ENCODE peak calls at places on chromosomes 3 and 15, in five cellular contexts. M is CD4-positive, alpha-beta T cell; X is transverse colon; E is SJSA1; A is dorsolateral prefrontal cortex. L is an unnamed sample.

GRCh38 chr3:45567730-45568172 is 26.8 kb upstream of the LIMD1 start:
- DNase-seq in M (no peak), E (no peak), X (peak), A (no peak), L (no peak)

GRCh38 chr3:50246517-50246954 is 10.5 kb downstream of the GNAI2 start:
- DNase-seq in A (no peak), E (peak), M (peak), X (peak), L (peak)

GRCh38 chr15:82933576-82933975 is 18.9 kb downstream of the HOMER2 start:
- DNase-seq in X (no peak), A (peak), M (no peak), E (no peak), L (no peak)

GRCh38 chr15:98000249-98001203 is 40.0 kb downstream of the ARRDC4 start:
- DNase-seq in X (peak), M (no peak), E (no peak), A (no peak), L (no peak)

GRCh38 chr15:74787251-74788041 is 5.6 kb downstream of the CSK start:
- DNase-seq in E (peak), A (no peak), M (peak), X (peak), L (peak)

GRCh38 chr3:11405323-11405722 is 133.1 kb downstream of the ATG7 start:
- DNase-seq in M (no peak), X (no peak), A (no peak), E (no peak), L (no peak)

GRCh38 chr15:83200589-83200988 is 7.0 kb downstream of the HDGFL3 start:
- DNase-seq in E (no peak), M (no peak), X (no peak), A (no peak), L (no peak)

GRCh38 chr3:172466553-172467130 is 18.4 kb upstream of the GHSR start:
- DNase-seq in E (no peak), A (no peak), M (no peak), X (no peak), L (no peak)

GRCh38 chr3:50652709-50653108 is 22.0 kb upstream of the DOCK3 start:
- DNase-seq in M (peak), E (no peak), X (peak), A (no peak), L (no peak)

GRCh38 chr3:170196833-170197232 is 15.3 kb upstream of the PHC3 start:
- DNase-seq in A (no peak), M (no peak), E (no peak), X (no peak), L (no peak)

GRCh38 chr15:63075072-63075995 is 32.8 kb downstream of the TPM1 start:
- DNase-seq in A (no peak), X (no peak), M (no peak), E (no peak), L (no peak)

GRCh38 chr15:82132742-82133141 is 86.9 kb upstream of the MEX3B start:
- DNase-seq in X (no peak), A (no peak), E (peak), M (no peak), L (no peak)

GRCh38 chr3:112101946-112102345 is 15.8 kb downstream of the C3orf52 start:
- DNase-seq in X (no peak), A (no peak), M (no peak), E (peak), L (no peak)

GRCh38 chr15:36903195-36903594 is 197.2 kb downstream of the MEIS2 start:
- DNase-seq in M (no peak), A (no peak), X (no peak), E (no peak), L (no peak)

GRCh38 chr3:124621498-124621897 is 108.8 kb upstream of the UMPS start:
- DNase-seq in E (no peak), A (no peak), X (no peak), M (no peak), L (no peak)

GRCh38 chr15:66588971-66589370 is 23.2 kb upstream of the LCTL start:
- DNase-seq in A (no peak), E (no peak), M (no peak), X (no peak), L (no peak)

GRCh38 chr3:71499477-71499876 is 84.1 kb downstream of the FOXP1 start:
- DNase-seq in X (no peak), M (no peak), A (no peak), E (no peak), L (no peak)

GRCh38 chr15:66261056-66261455 is 7.5 kb upstream of the MEGF11 start:
- DNase-seq in X (no peak), E (no peak), M (no peak), A (no peak), L (no peak)

GRCh38 chr15:91516866-91517265 is 336.6 kb upstream of the SLCO3A1 start:
- DNase-seq in A (no peak), X (no peak), E (no peak), M (no peak), L (no peak)

GRCh38 chr3:172622916-172623700 is 87.8 kb downstream of the NCEH1 start:
- DNase-seq in X (peak), A (no peak), E (no peak), M (peak), L (peak)

GRCh38 chr3:124282751-124283643 is 291.1 kb upstream of the ROPN1 start:
- DNase-seq in A (no peak), X (no peak), M (no peak), E (no peak), L (no peak)

GRCh38 chr3:65886376-65886775 is 152.3 kb downstream of the MAGI1 start:
- DNase-seq in M (no peak), X (no peak), A (no peak), E (no peak), L (no peak)

GRCh38 chr3:14441240-14441919 is 39.0 kb downstream of the SLC6A6 start:
- DNase-seq in E (no peak), A (no peak), X (no peak), M (no peak), L (no peak)

GRCh38 chr3:121592856-121593702 is at the start of gene FBXO40:
- DNase-seq in E (no peak), M (no peak), X (peak), A (peak), L (no peak)

GRCh38 chr15:70035051-70035718 is 62.5 kb downstream of the TLE3 start:
- DNase-seq in A (no peak), E (no peak), X (no peak), M (no peak), L (no peak)

GRCh38 chr3:18080198-18080689 is 337.8 kb upstream of the TBC1D5 start:
- DNase-seq in M (no peak), X (no peak), A (no peak), E (no peak), L (no peak)

GRCh38 chr3:185527364-185527763 is 25.0 kb downstream of the LIPH start:
- DNase-seq in X (no peak), M (no peak), A (no peak), E (no peak), L (no peak)

GRCh38 chr3:105006164-105006563 is 360.5 kb upstream of the ALCAM start:
- DNase-seq in E (no peak), A (no peak), X (no peak), M (no peak), L (no peak)

GRCh38 chr3:15974647-15975046 is 176.9 kb upstream of the ANKRD28 start:
- DNase-seq in M (no peak), X (no peak), A (no peak), E (no peak), L (no peak)

GRCh38 chr15:50825946-50826345 is 60.4 kb upstream of the SPPL2A start:
- DNase-seq in M (no peak), E (no peak), X (no peak), A (no peak), L (no peak)

GRCh38 chr3:131502530-131503327 is at the start of gene MRPL3:
- DNase-seq in M (peak), A (peak), X (peak), E (peak), L (peak)

GRCh38 chr3:131503328-131503650 is 518 bp upstream of the MRPL3 start:
- DNase-seq in A (no peak), E (no peak), M (no peak), X (no peak), L (no peak)

DNA sequence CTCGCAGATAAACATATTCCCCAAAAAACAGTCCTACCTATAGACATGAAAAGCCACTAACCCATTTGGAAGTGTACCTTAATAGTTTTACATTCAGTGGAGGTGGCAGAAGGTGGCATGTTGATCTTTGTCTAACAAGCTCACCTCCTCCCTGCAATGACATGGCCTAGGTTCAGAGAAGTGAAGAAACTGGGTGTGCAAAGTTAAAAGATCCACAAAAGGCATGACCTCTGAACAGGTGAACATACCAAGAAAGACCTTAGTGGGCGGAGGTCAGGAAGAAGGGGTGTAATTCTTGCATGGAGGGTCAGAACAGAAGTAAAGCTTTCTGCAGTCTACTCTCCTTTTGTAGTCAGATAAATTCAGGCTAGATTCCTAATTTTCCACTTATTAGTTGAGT is 822 bp downstream of the MRPL3 start:
- DNase-seq in M (no peak), A (no peak), E (no peak), X (no peak), L (no peak)
- H3K27ac ChIP-seq in M (peak), A (peak), E (peak), X (peak), L (peak)

GRCh38 chr3:184175506-184175905 is 851 bp downstream of the AP2M1 start:
- DNase-seq in E (no peak), X (no peak), M (no peak), A (no peak), L (no peak)

GRCh38 chr3:184177767-184178306 is 3.2 kb downstream of the AP2M1 start:
- DNase-seq in A (no peak), X (no peak), M (no peak), E (no peak), L (no peak)

GRCh38 chr3:184175981-184176376 is 1.3 kb downstream of the AP2M1 start:
- DNase-seq in X (no peak), A (no peak), M (no peak), E (no peak), L (no peak)

GRCh38 chr3:184177331-184177731 is 2.7 kb downstream of the AP2M1 start:
- DNase-seq in A (no peak), M (no peak), X (no peak), E (no peak), L (no peak)

GRCh38 chr3:184176377-184177330 is 2.0 kb downstream of the AP2M1 start:
- DNase-seq in E (peak), A (peak), M (no peak), X (peak), L (no peak)
- H3K27ac ChIP-seq in E (peak), A (peak), M (no peak), X (peak), L (peak)

GRCh38 chr3:151393961-151394360 is 9.4 kb upstream of the P2RY12 start:
- DNase-seq in A (no peak), X (no peak), M (no peak), E (no peak), L (no peak)

GRCh38 chr3:151391715-151392114 is 7.2 kb upstream of the P2RY12 start:
- DNase-seq in E (no peak), X (no peak), A (no peak), M (no peak), L (no peak)

GRCh38 chr3:151395806-151396205 is 11.3 kb upstream of the P2RY12 start:
- DNase-seq in X (no peak), A (no peak), M (no peak), E (no peak), L (no peak)

GRCh38 chr3:151394611-151395010 is 10.1 kb upstream of the P2RY12 start:
- DNase-seq in X (no peak), E (no peak), A (no peak), M (no peak), L (no peak)

GRCh38 chr3:151393146-151393831 is 8.7 kb upstream of the P2RY12 start:
- DNase-seq in E (no peak), X (no peak), M (no peak), A (no peak), L (no peak)
- H3K27ac ChIP-seq in E (peak), X (no peak), M (no peak), A (no peak), L (no peak)

DNA sequence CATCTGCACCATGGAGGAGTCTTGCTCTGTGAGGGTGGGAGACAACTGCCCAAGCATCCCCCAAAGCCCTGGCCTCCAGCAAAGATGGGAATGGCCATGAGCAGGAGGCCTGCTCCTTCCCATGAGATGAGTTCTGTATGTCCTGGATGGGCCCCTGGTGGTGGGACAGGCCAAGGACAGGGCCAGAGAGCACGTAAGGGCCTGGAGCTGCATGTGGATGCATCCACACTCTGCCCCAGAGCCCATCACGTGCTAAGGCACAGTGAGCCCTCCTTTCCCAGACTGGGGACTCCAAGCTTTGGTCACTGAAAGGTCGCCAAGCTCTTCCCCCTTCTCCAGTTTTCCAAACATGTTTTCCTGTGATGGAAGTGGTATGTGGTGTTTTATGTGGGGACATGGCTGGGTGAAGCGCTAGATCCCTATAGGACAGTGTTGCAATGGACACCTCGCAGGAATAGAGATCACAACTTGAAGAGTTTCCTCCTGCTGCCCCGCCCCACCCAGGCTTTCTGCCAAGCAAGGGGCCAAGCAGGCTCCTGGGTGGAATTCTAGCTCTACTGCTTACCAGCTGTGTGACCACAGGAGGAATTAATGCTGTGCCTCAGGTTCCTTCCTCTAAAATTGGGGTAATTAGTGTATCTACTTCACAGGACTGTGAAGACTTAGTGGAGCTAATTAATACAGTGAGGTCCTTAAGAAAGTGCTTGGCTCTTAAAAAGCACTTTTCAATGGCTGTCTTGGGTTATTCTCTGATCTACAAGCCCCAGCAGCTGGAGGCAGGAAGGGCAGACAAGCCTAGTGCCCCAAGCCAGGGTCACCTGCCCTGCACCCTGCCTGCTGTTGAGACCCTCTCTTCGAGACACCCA is 106.4 kb upstream of the RPL32 start:
- DNase-seq in E (no peak), A (no peak), M (no peak), X (peak), L (no peak)
- H3K27ac ChIP-seq in E (no peak), A (peak), M (no peak), X (no peak), L (no peak)

GRCh38 chr3:159852256-159852655 is 136.4 kb upstream of the IL12A start:
- DNase-seq in M (no peak), X (no peak), A (no peak), E (no peak), L (no peak)
- H3K27ac ChIP-seq in M (no peak), X (peak), A (peak), E (peak), L (no peak)

GRCh38 chr15:73575636-73576247 is 57.4 kb downstream of the NPTN start:
- DNase-seq in A (no peak), X (no peak), E (no peak), M (no peak), L (no peak)
- H3K27ac ChIP-seq in A (no peak), X (no peak), E (no peak), M (no peak), L (no peak)

GRCh38 chr15:45200799-45201556 is 13.2 kb upstream of the SHF start:
- DNase-seq in M (peak), X (peak), E (peak), A (peak), L (peak)
- H3K27ac ChIP-seq in M (peak), X (peak), E (peak), A (peak), L (peak)

DNA sequence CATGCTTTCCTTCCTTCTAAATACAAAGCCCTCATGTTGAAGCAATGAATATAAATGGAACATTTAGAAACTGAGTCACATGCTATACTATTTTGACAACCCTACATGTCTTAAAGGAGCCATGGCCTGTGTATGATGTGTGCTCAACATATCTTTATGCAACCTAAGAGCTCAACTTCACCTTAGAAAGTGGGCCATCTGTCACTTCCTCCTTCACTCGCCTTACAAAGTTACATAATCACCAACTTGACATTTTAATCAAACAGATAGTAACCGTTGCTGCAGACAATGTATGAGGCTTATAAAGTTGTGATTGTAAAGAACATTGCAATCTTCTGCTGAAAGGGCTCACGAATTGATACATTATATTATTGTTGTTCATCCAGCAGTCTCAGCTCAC is 163.6 kb downstream of the SERPINI1 start:
- DNase-seq in E (no peak), M (no peak), A (no peak), X (no peak), L (no peak)
- H3K27ac ChIP-seq in E (no peak), M (no peak), A (no peak), X (no peak), L (no peak)